ENCODE peak calls at places on chromosomes 3 and 15, in seven cellular contexts. K, B, H, Q, T, U and M are unnamed samples.

GRCh38 chr3:16311960-16312451 is 47.0 kb downstream of the OXNAD1 start:
- DNase-seq in U (no peak), H (no peak), T (no peak), B (peak; percentile 39), K (peak; percentile 52), Q (no peak), M (no peak)

GRCh38 chr3:54122046-54122801 is at the start of gene CACNA2D3:
- DNase-seq in U (peak; percentile 67), K (peak; percentile 74), Q (no peak), H (peak; percentile 59), T (no peak), B (no peak), M (peak; percentile 11)

GRCh38 chr3:47315069-47315647 is 32.4 kb downstream of the KLHL18 start:
- DNase-seq in Q (no peak), K (peak; percentile 54), H (no peak), U (no peak), B (no peak), T (no peak), M (peak; percentile 51)

GRCh38 chr15:39413558-39413957 is 167.3 kb upstream of the THBS1 start:
- DNase-seq in K (no peak), H (no peak), Q (peak; percentile 25), B (no peak), T (no peak), U (no peak), M (no peak)

GRCh38 chr3:94032187-94032586 is 3.8 kb upstream of the STX19 start:
- DNase-seq in H (no peak), B (no peak), K (peak; percentile 38), T (no peak), Q (no peak), U (no peak), M (no peak)

GRCh38 chr3:185253645-185254410 is at the start of gene EHHADH:
- DNase-seq in T (peak; percentile 71), K (peak; percentile 82), H (peak; percentile 66), B (peak; percentile 20), U (peak; percentile 82), Q (no peak), M (peak; percentile 78)

GRCh38 chr15:58380280-58380945 is 51.4 kb upstream of the LIPC start:
- DNase-seq in K (peak; percentile 35), H (no peak), T (no peak), Q (no peak), B (no peak), U (no peak), M (no peak)

GRCh38 chr3:123026551-123027291 is 842 bp downstream of the SEMA5B start:
- DNase-seq in U (peak; percentile 37), Q (no peak), K (no peak), B (no peak), T (peak; percentile 68), H (peak; percentile 87), M (peak; percentile 14)

GRCh38 chr3:175335229-175335628 is 476.1 kb downstream of the NAALADL2 start:
- DNase-seq in B (no peak), H (no peak), K (no peak), Q (no peak), T (no peak), U (no peak), M (no peak)

GRCh38 chr3:187211532-187212274 is 14.4 kb downstream of the RTP1 start:
- DNase-seq in H (no peak), U (no peak), B (no peak), T (no peak), Q (no peak), K (peak; percentile 26), M (no peak)

GRCh38 chr3:160464321-160464720 is 14.7 kb upstream of the TRIM59 start:
- DNase-seq in H (no peak), U (no peak), Q (no peak), T (no peak), K (no peak), B (no peak), M (no peak)

GRCh38 chr15:80093854-80094418 is 34.5 kb downstream of the ZFAND6 start:
- DNase-seq in B (no peak), U (peak; percentile 44), K (peak; percentile 46), Q (no peak), T (no peak), H (peak; percentile 41), M (peak; percentile 61)

GRCh38 chr3:188157971-188158370 is 4.0 kb downstream of the LPP start:
- DNase-seq in H (no peak), U (peak; percentile 56), B (no peak), K (no peak), T (no peak), Q (no peak), M (no peak)

GRCh38 chr15:63165166-63165859 is 8.0 kb upstream of the RPS27L start:
- DNase-seq in T (no peak), Q (no peak), U (no peak), B (no peak), K (no peak), H (no peak), M (no peak)

GRCh38 chr3:40580494-40581091 is 55.8 kb downstream of the ZNF621 start:
- DNase-seq in U (peak; percentile 86), T (peak; percentile 73), K (peak; percentile 83), H (peak; percentile 90), B (peak; percentile 48), Q (no peak), M (peak; percentile 64)

GRCh38 chr3:25007974-25008658 is 419.9 kb upstream of the RARB start:
- DNase-seq in H (no peak), K (peak; percentile 67), U (peak; percentile 16), T (no peak), Q (peak; percentile 15), B (no peak), M (no peak)

GRCh38 chr15:38070778-38071177 is 136.3 kb downstream of the TMCO5A start:
- DNase-seq in Q (no peak), H (no peak), B (no peak), K (no peak), U (no peak), T (no peak), M (no peak)

GRCh38 chr15:39598186-39598850 is 17.4 kb downstream of the THBS1 start:
- DNase-seq in T (no peak), B (no peak), K (peak; percentile 59), Q (no peak), H (no peak), U (no peak), M (no peak)

GRCh38 chr3:100971776-100972175 is 21.4 kb downstream of the ABI3BP start:
- DNase-seq in H (peak; percentile 13), T (no peak), K (no peak), U (no peak), Q (no peak), B (no peak), M (no peak)

GRCh38 chr3:150184426-150185071 is 213.9 kb upstream of the PFN2 start:
- DNase-seq in U (peak; percentile 33), H (no peak), Q (no peak), B (no peak), K (peak; percentile 13), T (no peak), M (no peak)

GRCh38 chr3:169339386-169339785 is 324.1 kb downstream of the MECOM start:
- DNase-seq in Q (no peak), K (no peak), B (no peak), U (no peak), H (no peak), T (no peak), M (no peak)

GRCh38 chr3:187227658-187228258 is 30.5 kb downstream of the RTP1 start:
- DNase-seq in H (no peak), B (no peak), T (no peak), K (peak; percentile 57), U (no peak), Q (no peak), M (no peak)

DNA sequence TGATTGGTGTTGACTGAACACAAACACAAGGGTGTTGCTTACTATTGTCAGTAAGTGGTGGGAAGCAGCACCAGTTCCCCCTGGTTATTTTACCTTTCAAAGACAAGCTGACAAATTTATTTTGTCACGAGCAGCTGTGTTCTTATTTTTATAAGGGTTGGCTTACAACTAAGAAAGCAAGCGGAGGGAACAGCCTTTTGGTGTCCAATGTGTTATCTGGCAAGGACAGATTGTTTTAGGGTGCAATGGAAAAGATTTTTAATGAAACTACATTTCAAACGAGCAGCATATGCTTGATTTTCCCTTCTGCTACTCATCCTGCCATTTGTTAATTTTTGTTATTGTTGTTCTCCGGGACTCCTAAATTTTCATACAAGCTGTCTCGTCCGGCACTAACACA is 920.6 kb upstream of the CFAP20DC start:
- DNase-seq in T (no peak), B (no peak), Q (no peak), H (no peak), K (no peak), U (no peak), M (no peak)
- H3K4me1 ChIP-seq in T (no peaks in the 10 kb centered on the region), B (no peaks in the 10 kb centered on the region), Q (no peaks in the 10 kb centered on the region), H (peaks cover 7% of the 10 kb centered on the region), K (no peaks in the 10 kb centered on the region), U (no peaks in the 10 kb centered on the region), M (no peaks in the 10 kb centered on the region)

GRCh38 chr3:71754610-71755253 is 1.1 kb downstream of the GPR27 start:
- DNase-seq in T (no peak), H (peak; percentile 47), B (no peak), Q (no peak), K (no peak), U (no peak), M (no peak)

GRCh38 chr3:71753716-71754609 is at the start of gene GPR27:
- DNase-seq in B (no peak), K (peak; percentile 64), Q (no peak), U (peak; percentile 67), T (no peak), H (peak; percentile 57), M (peak; percentile 11)

GRCh38 chr3:71751602-71752001 is 2.1 kb upstream of the GPR27 start:
- DNase-seq in K (no peak), B (no peak), T (no peak), Q (no peak), U (no peak), H (no peak), M (no peak)

GRCh38 chr3:71752911-71753715 is 542 bp upstream of the GPR27 start:
- DNase-seq in H (peak; percentile 50), B (no peak), U (no peak), T (no peak), K (no peak), Q (no peak), M (no peak)
- TF ChIP-seq CTCF in H (peak; percentile 18), B (no peak), U (no peak), T (no peak), K (no peak), Q (no peak), M (no peak)

GRCh38 chr3:95645291-95645690 is 1169.1 kb upstream of the EPHA6 start:
- DNase-seq in U (no peak), H (no peak), T (no peak), K (no peak), B (no peak), Q (no peak), M (no peak)
- H3K27ac ChIP-seq in U (no peak overlapping the region), H (no peak overlapping the region), T (no peak overlapping the region), K (no peak overlapping the region), B (no peak overlapping the region), Q (no peak overlapping the region), M (no peak overlapping the region)

GRCh38 chr15:51833782-51834181 is 4.3 kb downstream of the TMOD3 start:
- DNase-seq in H (no peak), U (no peak), B (no peak), K (no peak), T (no peak), Q (no peak), M (no peak)

GRCh38 chr15:51842852-51843737 is 13.6 kb downstream of the TMOD3 start:
- DNase-seq in H (no peak), K (peak; percentile 33), T (no peak), U (peak; percentile 41), Q (no peak), B (no peak), M (no peak)

GRCh38 chr15:51842265-51842664 is 12.8 kb downstream of the TMOD3 start:
- DNase-seq in T (no peak), U (no peak), K (no peak), H (no peak), Q (no peak), B (no peak), M (no peak)

GRCh38 chr15:51841401-51842040 is 12.1 kb downstream of the TMOD3 start:
- DNase-seq in U (no peak), Q (no peak), H (no peak), B (no peak), K (no peak), T (no peak), M (peak; percentile 45)

GRCh38 chr15:51837784-51838183 is 8.3 kb downstream of the TMOD3 start:
- DNase-seq in H (no peak), Q (peak; percentile 53), B (no peak), U (no peak), T (no peak), K (peak; percentile 42), M (peak; percentile 54)
- H3K4me1 ChIP-seq in H (peaks cover 45% of the 10 kb centered on the region), Q (peaks cover 28% of the 10 kb centered on the region), B (peaks cover 45% of the 10 kb centered on the region), U (peaks cover 13% of the 10 kb centered on the region), T (peaks cover 65% of the 10 kb centered on the region), K (peaks cover 14% of the 10 kb centered on the region), M (peaks cover 70% of the 10 kb centered on the region)